ENCODE peak calls at places on chromosomes 13 and 19, in seven cellular contexts. F is body of pancreas; O is fibroblast of lung; A is CD4-positive, alpha-beta memory T cell; Q is effector memory CD4-positive, alpha-beta T cell; P is PC-3; G is heart right ventricle. X is an unnamed sample.

GRCh38 chr13:94534171-94534570 is 54.7 kb upstream of the DCT start:
- DNase-seq in A (no peak), P (no peak), F (no peak), O (peak), G (no peak), Q (no peak), X (no peak)

GRCh38 chr19:5434970-5435641 is 20.1 kb upstream of the ZNRF4 start:
- DNase-seq in P (peak), A (no peak), O (peak), F (no peak), Q (no peak), G (no peak), X (no peak)

GRCh38 chr19:29537181-29537580 is 11.4 kb downstream of the VSTM2B start:
- DNase-seq in A (no peak), P (no peak), F (no peak), Q (no peak), O (no peak), G (no peak), X (no peak)

GRCh38 chr19:28426902-28427232 is 786.1 kb downstream of the UQCRFS1 start:
- DNase-seq in A (no peak), P (no peak), F (no peak), O (peak), G (no peak), Q (no peak), X (peak)

GRCh38 chr13:29993716-29994488 is 143.5 kb upstream of the UBL3 start:
- DNase-seq in F (no peak), A (no peak), P (peak), Q (no peak), G (no peak), O (peak), X (peak)

GRCh38 chr19:15919243-15919642 is 15.1 kb downstream of the CYP4F11 start:
- DNase-seq in Q (no peak), P (no peak), O (no peak), A (no peak), F (no peak), G (no peak), X (no peak)

GRCh38 chr19:44796701-44797115 is 12.2 kb upstream of the BCAM start:
- DNase-seq in P (peak), O (no peak), Q (no peak), A (no peak), F (peak), G (peak), X (peak)

GRCh38 chr19:35716735-35716984 is 1.1 kb upstream of the KMT2B start:
- DNase-seq in O (no peak), P (no peak), G (no peak), A (no peak), F (no peak), Q (peak), X (no peak)

GRCh38 chr13:24381539-24382265 is 72.3 kb downstream of the C1QTNF9 start:
- DNase-seq in F (no peak), A (no peak), G (no peak), P (peak), O (peak), Q (no peak), X (peak)

GRCh38 chr19:29519146-29519545 is 6.6 kb upstream of the VSTM2B start:
- DNase-seq in F (no peak), O (no peak), G (no peak), A (no peak), Q (no peak), P (no peak), X (no peak)

GRCh38 chr19:37218592-37218935 is 550 bp downstream of the ZNF383 start:
- DNase-seq in F (no peak), A (no peak), P (no peak), Q (no peak), G (no peak), O (peak), X (no peak)

GRCh38 chr13:37446503-37446902 is 152.1 kb downstream of the POSTN start:
- DNase-seq in G (no peak), O (peak), F (peak), A (no peak), P (peak), Q (no peak), X (peak)

GRCh38 chr13:82654851-82655517 is 1227.3 kb downstream of the SLITRK1 start:
- DNase-seq in P (no peak), A (no peak), G (peak), F (peak), O (peak), Q (no peak), X (no peak)

GRCh38 chr13:45928843-45929242 is 77.3 kb upstream of the SIAH3 start:
- DNase-seq in Q (no peak), A (no peak), F (peak), G (no peak), O (peak), P (peak), X (no peak)

GRCh38 chr19:15253513-15253912 is 21.3 kb upstream of the EPHX3 start:
- DNase-seq in P (no peak), A (no peak), Q (no peak), G (peak), F (no peak), O (no peak), X (no peak)

GRCh38 chr19:20664917-20665781 is 3.8 kb upstream of the ZNF626 start:
- DNase-seq in F (no peak), A (no peak), Q (no peak), P (no peak), G (peak), O (peak), X (peak)

GRCh38 chr19:10565028-10565566 is 713 bp downstream of the KRI1 start:
- DNase-seq in A (peak), G (no peak), Q (no peak), P (peak), O (peak), F (peak), X (peak)

GRCh38 chr19:32966750-32967149 is 5.0 kb downstream of the CEP89 start:
- DNase-seq in Q (no peak), A (no peak), P (no peak), F (no peak), G (no peak), O (no peak), X (no peak)

GRCh38 chr13:44566601-44567000 is 9.5 kb downstream of the TSC22D1 start:
- DNase-seq in F (no peak), G (no peak), A (no peak), O (no peak), P (no peak), Q (no peak), X (no peak)

GRCh38 chr13:32647926-32648325 is 61.7 kb downstream of the PDS5B start:
- DNase-seq in O (no peak), G (no peak), F (no peak), Q (no peak), A (no peak), P (no peak), X (no peak)

GRCh38 chr13:32278456-32278855 is 36.7 kb downstream of the ZAR1L start:
- DNase-seq in F (no peak), G (no peak), P (no peak), A (no peak), Q (no peak), O (peak), X (no peak)

GRCh38 chr13:50914301-50914700 is 4.7 kb downstream of the RNASEH2B start:
- DNase-seq in O (no peak), G (no peak), Q (no peak), F (no peak), P (no peak), A (no peak), X (no peak)

GRCh38 chr19:12721656-12722565 is 1.8 kb downstream of the TNPO2 start:
- DNase-seq in P (peak), G (peak), F (peak), O (peak), A (no peak), Q (peak), X (peak)

GRCh38 chr19:12720851-12721655 is 2.7 kb downstream of the TNPO2 start:
- DNase-seq in Q (no peak), F (peak), A (no peak), P (peak), G (peak), O (peak), X (peak)

GRCh38 chr19:12723383-12723642 is 419 bp downstream of the TNPO2 start:
- DNase-seq in G (no peak), P (no peak), A (no peak), F (no peak), O (peak), Q (no peak), X (no peak)

GRCh38 chr19:12722566-12723382 is 958 bp downstream of the TNPO2 start:
- DNase-seq in P (peak), G (peak), Q (peak), A (peak), O (peak), F (peak), X (peak)

DNA sequence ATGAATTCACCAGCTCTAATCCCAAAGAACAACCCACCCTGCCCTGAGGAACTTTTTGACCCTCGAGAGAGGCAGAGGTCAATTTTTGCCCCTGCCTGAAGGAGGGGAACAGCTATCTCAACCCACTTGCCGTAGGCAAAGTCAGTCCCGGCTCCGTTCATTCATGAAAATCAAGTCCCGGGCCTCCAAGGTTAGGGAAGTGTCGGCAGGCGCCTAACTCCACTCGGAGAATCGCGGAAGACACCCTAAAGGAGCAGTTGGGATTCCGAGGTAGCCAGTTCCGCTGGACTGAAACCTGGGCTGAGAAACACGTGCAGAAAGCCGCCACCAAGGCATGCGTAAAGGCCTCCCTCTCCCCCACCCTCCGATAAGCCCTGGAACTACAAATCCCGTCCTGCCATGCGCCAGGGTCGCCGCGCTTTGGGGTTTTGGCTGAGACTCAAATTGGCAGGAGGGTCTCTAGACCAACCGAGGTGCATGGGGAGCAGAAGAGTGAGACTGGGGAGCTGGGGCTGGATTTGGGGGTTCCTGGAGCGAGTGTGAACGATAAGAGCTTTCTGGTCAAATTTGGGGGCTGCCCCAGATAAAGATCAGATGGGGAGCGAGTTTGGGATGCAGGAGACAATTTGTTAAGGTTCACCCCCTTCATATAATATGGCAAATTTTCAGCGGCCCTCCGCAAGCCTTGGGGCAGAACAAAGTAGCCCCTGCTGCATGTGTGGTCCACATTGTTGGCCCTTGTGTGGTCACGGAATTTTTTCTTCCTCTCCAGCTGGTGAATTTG is at the start of gene TNPO2:
- DNase-seq in F (peak), Q (no peak), G (peak), A (peak), O (peak), P (peak), X (peak)
- H3K4me3 ChIP-seq in F (peak), Q (peak), G (peak), A (peak), O (peak), P (peak), X (peak)

GRCh38 chr13:22933571-22934181 is 247.1 kb upstream of the SGCG start:
- DNase-seq in G (no peak), O (no peak), Q (no peak), A (no peak), F (no peak), P (no peak), X (no peak)
- H3K27ac ChIP-seq in G (no peak), O (no peak), Q (no peak), A (no peak), F (no peak), P (no peak), X (no peak)

GRCh38 chr19:41993612-41994483 is at the start of gene ATP1A3:
- DNase-seq in P (peak), G (peak), F (peak), Q (peak), O (peak), A (peak), X (peak)
- H3K4me3 ChIP-seq in P (peak), G (peak), F (peak), Q (peak), O (peak), A (no peak), X (peak)

DNA sequence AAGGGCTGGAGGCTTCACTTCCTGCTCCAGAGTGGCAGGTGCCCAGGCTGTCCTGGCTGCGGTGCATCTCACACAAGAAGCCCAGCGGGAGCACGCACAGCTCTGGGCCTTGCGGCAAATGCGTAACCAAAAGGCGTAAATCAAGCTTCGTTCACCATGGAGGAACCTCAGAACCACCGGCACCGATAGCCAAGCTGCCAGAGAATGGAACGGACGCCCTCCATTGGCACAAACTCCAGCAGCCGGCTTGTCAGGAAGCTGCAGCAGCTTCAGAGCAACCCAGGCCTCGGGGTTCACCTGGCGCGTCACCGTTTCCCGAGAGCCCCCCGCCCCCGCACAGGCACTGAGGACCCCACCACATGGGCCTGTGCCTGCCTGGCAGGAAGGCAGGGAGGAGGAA is 76.7 kb downstream of the RASA3 start:
- DNase-seq in P (no peak), G (no peak), F (no peak), Q (no peak), O (no peak), A (no peak), X (no peak)
- H3K27ac ChIP-seq in P (no peak), G (no peak), F (no peak), Q (no peak), O (no peak), A (no peak), X (no peak)